ENCODE peak calls at places on chromosomes 5 and 9, in five cellular contexts. One of them, this sample, is unnamed. For H3K4me1 and H3K9me3, the result is how much of the 10 kb centered on the place peaks cover.

GRCh38 chr5:7815757-7816534 is 35.0 kb downstream of the CFAP90 start:
- DNase-seq in right lobe of liver: peak
- DNase-seq in lung: peak
- DNase-seq in transverse colon: peak
- DNase-seq in CD4-positive, alpha-beta memory T cell: peak
- DNase-seq in this sample: peak

GRCh38 chr5:76866503-76866902 is 16.7 kb downstream of the S100Z start:
- DNase-seq in right lobe of liver: no peak
- DNase-seq in lung: no peak
- DNase-seq in transverse colon: no peak
- DNase-seq in CD4-positive, alpha-beta memory T cell: no peak
- DNase-seq in this sample: no peak

GRCh38 chr5:6728011-6728794 is 15.0 kb downstream of the TENT4A start:
- DNase-seq in right lobe of liver: no peak
- DNase-seq in lung: no peak
- DNase-seq in transverse colon: no peak
- DNase-seq in CD4-positive, alpha-beta memory T cell: no peak
- DNase-seq in this sample: no peak

GRCh38 chr5:166961028-166961427 is 1330.4 kb upstream of the WWC1 start:
- DNase-seq in right lobe of liver: no peak
- DNase-seq in lung: no peak
- DNase-seq in transverse colon: no peak
- DNase-seq in CD4-positive, alpha-beta memory T cell: no peak
- DNase-seq in this sample: no peak

GRCh38 chr9:73038613-73039012 is 85.8 kb upstream of the ALDH1A1 start:
- DNase-seq in right lobe of liver: peak
- DNase-seq in lung: peak
- DNase-seq in transverse colon: peak
- DNase-seq in CD4-positive, alpha-beta memory T cell: no peak
- DNase-seq in this sample: no peak

GRCh38 chr9:99109522-99109921 is 4.6 kb downstream of the TGFBR1 start:
- DNase-seq in right lobe of liver: no peak
- DNase-seq in lung: no peak
- DNase-seq in transverse colon: no peak
- DNase-seq in CD4-positive, alpha-beta memory T cell: no peak
- DNase-seq in this sample: no peak

GRCh38 chr9:115133649-115134048 is 15.7 kb upstream of the TNC start:
- DNase-seq in right lobe of liver: no peak
- DNase-seq in lung: no peak
- DNase-seq in transverse colon: no peak
- DNase-seq in CD4-positive, alpha-beta memory T cell: no peak
- DNase-seq in this sample: no peak

GRCh38 chr5:142063878-142064331 is 44.7 kb upstream of the NDFIP1 start:
- DNase-seq in right lobe of liver: no peak
- DNase-seq in lung: no peak
- DNase-seq in transverse colon: peak
- DNase-seq in CD4-positive, alpha-beta memory T cell: no peak
- DNase-seq in this sample: peak

GRCh38 chr5:11780641-11781345 is 123.5 kb downstream of the CTNND2 start:
- DNase-seq in right lobe of liver: no peak
- DNase-seq in lung: no peak
- DNase-seq in transverse colon: no peak
- DNase-seq in CD4-positive, alpha-beta memory T cell: no peak
- DNase-seq in this sample: no peak

GRCh38 chr5:54049963-54050362 is 260.4 kb downstream of the ARL15 start:
- DNase-seq in right lobe of liver: no peak
- DNase-seq in lung: no peak
- DNase-seq in transverse colon: no peak
- DNase-seq in CD4-positive, alpha-beta memory T cell: no peak
- DNase-seq in this sample: no peak

DNA sequence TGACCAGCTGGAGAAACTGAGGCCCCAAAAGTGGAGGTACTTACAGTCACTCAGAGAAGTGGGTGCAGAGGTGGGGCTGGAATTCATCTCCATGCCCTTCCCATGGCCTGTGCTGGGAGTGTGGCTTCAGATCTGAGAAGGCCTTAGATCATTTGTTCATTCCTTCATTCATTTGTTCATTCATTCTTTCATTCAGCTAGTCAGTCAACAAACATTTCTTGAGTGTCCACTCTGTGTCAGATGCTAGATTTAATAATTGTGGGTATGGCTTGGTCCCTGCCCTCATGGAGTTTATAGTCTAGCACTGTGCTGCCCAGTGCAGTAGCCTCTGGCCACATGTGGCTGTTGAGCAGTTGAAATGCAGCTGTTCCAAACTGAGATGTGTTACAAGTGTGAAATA is 19.0 kb upstream of the CRB2 start:
- DNase-seq in right lobe of liver: no peak
- DNase-seq in lung: no peak
- DNase-seq in transverse colon: no peak
- DNase-seq in CD4-positive, alpha-beta memory T cell: no peak
- DNase-seq in this sample: no peak
- H3K4me1 ChIP-seq in right lobe of liver: under half
- H3K4me1 ChIP-seq in lung: under half
- H3K4me1 ChIP-seq in transverse colon: under half
- H3K4me1 ChIP-seq in CD4-positive, alpha-beta memory T cell: under half
- H3K4me1 ChIP-seq in this sample: under half

GRCh38 chr9:76401580-76402354 is 7.5 kb upstream of the RFK start:
- DNase-seq in right lobe of liver: no peak
- DNase-seq in lung: no peak
- DNase-seq in transverse colon: peak
- DNase-seq in CD4-positive, alpha-beta memory T cell: no peak
- DNase-seq in this sample: no peak
- H3K27ac ChIP-seq in right lobe of liver: no peak
- H3K27ac ChIP-seq in lung: no peak
- H3K27ac ChIP-seq in transverse colon: peak
- H3K27ac ChIP-seq in CD4-positive, alpha-beta memory T cell: no peak
- H3K27ac ChIP-seq in this sample: no peak

DNA sequence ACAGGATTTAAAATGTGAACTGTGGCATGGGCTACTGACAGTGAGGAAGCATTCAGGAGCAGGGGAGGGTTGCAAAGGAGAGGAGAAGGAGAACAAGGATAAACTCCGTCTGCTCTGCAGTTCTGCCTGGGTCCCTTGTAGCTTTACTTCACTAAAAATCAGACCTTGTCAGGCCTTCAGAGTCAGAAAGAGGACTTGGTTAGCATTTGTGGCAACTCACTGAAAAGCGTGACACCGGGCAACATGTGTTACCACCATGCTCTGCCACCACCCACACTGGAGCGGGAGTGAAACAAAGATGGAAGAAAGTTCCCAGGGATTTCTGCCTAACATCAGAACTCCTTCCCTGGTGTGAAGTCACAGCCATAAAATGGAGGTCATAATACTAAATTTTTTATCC is 19.3 kb downstream of the FYB1 start:
- DNase-seq in right lobe of liver: no peak
- DNase-seq in lung: no peak
- DNase-seq in transverse colon: no peak
- DNase-seq in CD4-positive, alpha-beta memory T cell: no peak
- DNase-seq in this sample: no peak
- H3K9me3 ChIP-seq in right lobe of liver: under half
- H3K9me3 ChIP-seq in lung: under half
- H3K9me3 ChIP-seq in transverse colon: under half
- H3K9me3 ChIP-seq in CD4-positive, alpha-beta memory T cell: under half
- H3K9me3 ChIP-seq in this sample: under half

DNA sequence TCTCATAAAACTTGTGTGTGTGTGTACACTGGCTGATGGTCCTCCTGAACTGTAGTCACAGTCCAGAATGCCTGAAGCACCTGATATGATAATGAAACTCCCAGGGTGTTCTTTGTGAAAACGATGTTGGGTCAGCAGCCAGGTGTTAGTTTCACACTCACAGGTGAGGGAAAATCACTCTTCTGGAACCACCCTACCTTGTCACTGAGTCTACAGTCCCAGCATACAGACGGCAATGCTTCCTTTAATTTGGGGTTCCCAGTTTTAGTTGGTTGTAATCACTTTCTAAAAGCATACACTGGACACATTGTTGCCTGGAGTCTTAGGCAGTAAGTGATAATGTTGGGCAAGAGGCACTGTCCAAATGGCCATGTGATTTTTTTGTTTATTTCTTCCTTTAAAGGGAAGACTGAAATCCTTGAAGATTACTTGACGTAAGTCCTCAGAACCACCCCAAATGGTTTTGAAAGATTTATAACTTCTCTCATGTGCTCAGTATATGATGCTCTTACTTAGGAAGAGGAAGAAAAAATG is 18.2 kb upstream of the MGAT1 start:
- DNase-seq in right lobe of liver: no peak
- DNase-seq in lung: no peak
- DNase-seq in transverse colon: peak
- DNase-seq in CD4-positive, alpha-beta memory T cell: no peak
- DNase-seq in this sample: no peak
- H3K4me1 ChIP-seq in right lobe of liver: under half
- H3K4me1 ChIP-seq in lung: under half
- H3K4me1 ChIP-seq in transverse colon: under half
- H3K4me1 ChIP-seq in CD4-positive, alpha-beta memory T cell: under half
- H3K4me1 ChIP-seq in this sample: under half

GRCh38 chr9:19146441-19146840 is 19.1 kb upstream of the PLIN2 start:
- DNase-seq in right lobe of liver: no peak
- DNase-seq in lung: no peak
- DNase-seq in transverse colon: no peak
- DNase-seq in CD4-positive, alpha-beta memory T cell: no peak
- DNase-seq in this sample: no peak

GRCh38 chr9:19151425-19152159 is 24.3 kb upstream of the PLIN2 start:
- DNase-seq in right lobe of liver: peak
- DNase-seq in lung: no peak
- DNase-seq in transverse colon: no peak
- DNase-seq in CD4-positive, alpha-beta memory T cell: no peak
- DNase-seq in this sample: no peak

GRCh38 chr9:19149230-19149629 is 21.9 kb upstream of the PLIN2 start:
- DNase-seq in right lobe of liver: peak
- DNase-seq in lung: no peak
- DNase-seq in transverse colon: no peak
- DNase-seq in CD4-positive, alpha-beta memory T cell: no peak
- DNase-seq in this sample: no peak

GRCh38 chr9:19148170-19148569 is 20.9 kb upstream of the PLIN2 start:
- DNase-seq in right lobe of liver: no peak
- DNase-seq in lung: no peak
- DNase-seq in transverse colon: no peak
- DNase-seq in CD4-positive, alpha-beta memory T cell: no peak
- DNase-seq in this sample: no peak

DNA sequence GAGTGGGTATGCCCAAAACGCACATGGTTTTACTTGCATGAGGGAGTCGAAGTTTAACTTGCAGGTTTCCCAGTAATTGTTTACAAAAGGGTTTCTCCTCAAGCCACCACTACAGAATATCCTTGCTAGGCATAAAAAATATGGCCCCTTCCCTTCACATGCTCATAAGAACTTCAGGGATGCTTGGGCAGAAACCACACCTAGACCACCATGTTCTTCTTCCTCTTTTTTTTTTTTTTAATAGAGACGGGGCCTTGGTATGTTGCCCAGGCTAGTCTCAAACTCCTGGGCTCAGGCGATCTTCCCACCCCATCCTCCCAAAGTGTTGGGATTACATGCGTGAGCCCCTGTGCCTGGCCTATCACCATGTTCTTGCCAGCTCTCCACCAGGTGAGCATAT is 18.6 kb upstream of the PLIN2 start:
- DNase-seq in right lobe of liver: no peak
- DNase-seq in lung: no peak
- DNase-seq in transverse colon: no peak
- DNase-seq in CD4-positive, alpha-beta memory T cell: no peak
- DNase-seq in this sample: no peak
- H3K27ac ChIP-seq in right lobe of liver: peak
- H3K27ac ChIP-seq in lung: no peak
- H3K27ac ChIP-seq in transverse colon: no peak
- H3K27ac ChIP-seq in CD4-positive, alpha-beta memory T cell: no peak
- H3K27ac ChIP-seq in this sample: no peak

GRCh38 chr9:96781552-96781951 is 3.7 kb upstream of the ZNF510 start:
- DNase-seq in right lobe of liver: no peak
- DNase-seq in lung: no peak
- DNase-seq in transverse colon: no peak
- DNase-seq in CD4-positive, alpha-beta memory T cell: no peak
- DNase-seq in this sample: no peak
- H3K9me3 ChIP-seq in right lobe of liver: under half
- H3K9me3 ChIP-seq in lung: under half
- H3K9me3 ChIP-seq in transverse colon: under half
- H3K9me3 ChIP-seq in CD4-positive, alpha-beta memory T cell: under half
- H3K9me3 ChIP-seq in this sample: under half

GRCh38 chr9:113222482-113222841 is 1.1 kb downstream of the SLC31A1 start:
- DNase-seq in right lobe of liver: peak
- DNase-seq in lung: no peak
- DNase-seq in transverse colon: peak
- DNase-seq in CD4-positive, alpha-beta memory T cell: no peak
- DNase-seq in this sample: no peak
- H3K4me1 ChIP-seq in right lobe of liver: under half
- H3K4me1 ChIP-seq in lung: under half
- H3K4me1 ChIP-seq in transverse colon: under half
- H3K4me1 ChIP-seq in CD4-positive, alpha-beta memory T cell: under half
- H3K4me1 ChIP-seq in this sample: under half